ENCODE peak calls at places on chromosomes 3 and 15, in nine cellular contexts. J is iris pigment epithelial cell; W is nucleus accumbens; L is stimulated activated CD4-positive, alpha-beta T cell treated with anti-CD3 and anti-CD28 coated beads, Interleukin-4, amount 100 ng/mL, for 4 hours; H is hippocampal formation; K is transverse colon; C is ureter; D is effector memory CD4-positive, alpha-beta T cell; F is LoVo. Y is an unnamed sample.

GRCh38 chr15:99502182-99502581 is 63.6 kb upstream of the MEF2A start:
- DNase-seq in W (no peak), H (no peak), L (no peak), K (no peak), C (peak; percentile 33), D (no peak), F (no peak), J (no peak), Y (peak; percentile 80)

GRCh38 chr3:71392277-71392676 is 191.3 kb downstream of the FOXP1 start:
- DNase-seq in H (no peak), J (no peak), F (no peak), D (no peak), K (no peak), W (no peak), L (no peak), C (no peak), Y (no peak)

GRCh38 chr15:74193305-74193718 is 9.3 kb downstream of the STRA6 start:
- DNase-seq in H (no peak), C (no peak), D (no peak), W (no peak), L (no peak), K (no peak), J (peak; percentile 95), F (peak; percentile 38), Y (no peak)

GRCh38 chr15:49044761-49045571 is 1.3 kb downstream of the SECISBP2L start:
- DNase-seq in H (peak; percentile 57), L (no peak), C (no peak), J (no peak), K (no peak), W (no peak), D (no peak), F (peak; percentile 24), Y (no peak)

GRCh38 chr3:14890470-14890869 is 56.9 kb upstream of the NR2C2 start:
- DNase-seq in W (no peak), H (no peak), D (no peak), J (no peak), F (no peak), L (no peak), C (no peak), K (no peak), Y (no peak)

GRCh38 chr3:48042071-48042760 is 26.0 kb upstream of the MAP4 start:
- DNase-seq in D (no peak), H (no peak), W (no peak), C (no peak), J (peak; percentile 53), K (no peak), L (no peak), F (no peak), Y (no peak)

GRCh38 chr3:196559826-196560225 is 8.5 kb downstream of the WDR53 start:
- DNase-seq in K (no peak), W (no peak), J (peak; percentile 46), C (no peak), D (no peak), L (no peak), F (no peak), H (no peak), Y (no peak)

GRCh38 chr3:66372681-66373350 is 128.0 kb downstream of the LRIG1 start:
- DNase-seq in H (peak; percentile 28), D (peak; percentile 9), K (peak; percentile 50), J (peak; percentile 31), L (no peak), C (no peak), W (no peak), F (no peak), Y (no peak)

GRCh38 chr15:99085413-99086326 is 19.2 kb upstream of the SYNM start:
- DNase-seq in L (no peak), F (no peak), J (peak; percentile 86), H (no peak), K (no peak), C (no peak), D (no peak), W (no peak), Y (no peak)

GRCh38 chr15:71181454-71181853 is 66.2 kb downstream of the THSD4 start:
- DNase-seq in F (no peak), W (no peak), K (no peak), J (no peak), L (no peak), D (no peak), H (no peak), C (no peak), Y (no peak)

GRCh38 chr3:87227835-87228144 is 681 bp downstream of the CHMP2B start:
- DNase-seq in W (no peak), J (no peak), D (no peak), K (no peak), H (no peak), C (no peak), F (no peak), L (no peak), Y (no peak)

GRCh38 chr15:73850228-73850627 is 23.1 kb upstream of the TBC1D21 start:
- DNase-seq in L (no peak), J (no peak), D (no peak), K (no peak), C (no peak), F (no peak), H (no peak), W (no peak), Y (no peak)

GRCh38 chr3:146275476-146275875 is 24.6 kb upstream of the PLSCR4 start:
- DNase-seq in J (no peak), W (no peak), H (no peak), F (no peak), C (no peak), L (no peak), K (no peak), D (no peak), Y (no peak)

GRCh38 chr15:100001405-100001804 is 268.2 kb upstream of the LYSMD4 start:
- DNase-seq in D (no peak), H (no peak), F (no peak), W (no peak), K (no peak), J (no peak), C (no peak), L (no peak), Y (peak; percentile 40)

GRCh38 chr3:2078821-2079220 is 19.8 kb upstream of the CNTN4 start:
- DNase-seq in C (no peak), L (no peak), F (no peak), J (no peak), D (no peak), K (no peak), W (no peak), H (no peak), Y (no peak)

GRCh38 chr3:122679085-122679466 is 1.6 kb upstream of the PARP14 start:
- DNase-seq in L (peak; percentile 73), D (peak; percentile 63), K (peak; percentile 87), C (peak; percentile 82), J (peak; percentile 76), W (peak; percentile 53), F (peak; percentile 81), H (peak; percentile 68), Y (peak; percentile 82)

GRCh38 chr3:46867550-46867898 is 4.3 kb upstream of the MYL3 start:
- DNase-seq in C (peak; percentile 84), L (no peak), K (peak; percentile 65), H (peak; percentile 46), D (no peak), W (peak; percentile 5), F (no peak), J (no peak), Y (no peak)

GRCh38 chr15:91471410-91471993 is 371.4 kb downstream of the SV2B start:
- DNase-seq in C (no peak), W (no peak), D (no peak), L (no peak), F (no peak), H (no peak), J (peak; percentile 30), K (no peak), Y (no peak)

GRCh38 chr15:40755821-40756220 is 767 bp upstream of the RMDN3 start:
- DNase-seq in W (no peak), F (no peak), H (no peak), K (no peak), D (no peak), L (no peak), C (no peak), J (no peak), Y (no peak)

GRCh38 chr3:126540946-126541627 is 17.1 kb downstream of the CHST13 start:
- DNase-seq in J (no peak), K (peak; percentile 5), F (no peak), W (no peak), L (no peak), C (peak; percentile 37), D (no peak), H (no peak), Y (no peak)

GRCh38 chr15:99433757-99434211 is 132.0 kb upstream of the MEF2A start:
- DNase-seq in H (no peak), J (no peak), W (no peak), L (no peak), F (no peak), C (peak; percentile 39), K (no peak), D (no peak), Y (no peak)

GRCh38 chr15:77630064-77630463 is 2.6 kb downstream of the LINGO1 start:
- DNase-seq in F (no peak), D (no peak), C (no peak), K (peak; percentile 6), H (no peak), J (no peak), W (no peak), L (no peak), Y (no peak)

GRCh38 chr15:70324001-70324974 is 226.6 kb upstream of the TLE3 start:
- DNase-seq in L (no peak), J (peak; percentile 82), W (no peak), H (no peak), K (no peak), F (no peak), C (peak; percentile 54), D (no peak), Y (no peak)

GRCh38 chr3:177594096-177594495 is 396.8 kb upstream of the TBL1XR1 start:
- DNase-seq in W (no peak), K (no peak), D (no peak), F (no peak), C (no peak), J (no peak), L (no peak), H (no peak), Y (no peak)

GRCh38 chr3:57971975-57972374 is 36.2 kb upstream of the FLNB start:
- DNase-seq in K (peak; percentile 97), H (no peak), J (no peak), L (no peak), C (peak; percentile 82), D (no peak), W (no peak), F (peak; percentile 83), Y (no peak)

GRCh38 chr3:54432975-54433374 is 310.6 kb downstream of the CACNA2D3 start:
- DNase-seq in K (no peak), D (no peak), J (no peak), F (no peak), W (no peak), C (no peak), H (no peak), L (no peak), Y (no peak)

GRCh38 chr15:71011503-71012155 is 103.6 kb upstream of the THSD4 start:
- DNase-seq in J (peak; percentile 78), F (peak; percentile 60), H (no peak), C (no peak), D (no peak), K (peak; percentile 10), W (no peak), L (no peak), Y (no peak)